ENCODE peak calls at places on chromosome 22, in four cellular contexts. One of them, this sample, is unnamed.

GRCh38 chr22:32600184-32600583 is 125.6 kb downstream of the FBXO7 start:
- DNase-seq in stimulated activated CD8-positive, alpha-beta memory T cell treated with anti-CD3 and anti-CD28 coated beads, Interleukin-4, amount 100 ng/mL, for 1 hour: no peak
- DNase-seq in pancreas: no peak
- DNase-seq in H7: no peak
- DNase-seq in this sample: no peak

GRCh38 chr22:39303358-39303757 is 16.1 kb downstream of the RPL3 start:
- DNase-seq in stimulated activated CD8-positive, alpha-beta memory T cell treated with anti-CD3 and anti-CD28 coated beads, Interleukin-4, amount 100 ng/mL, for 1 hour: no peak
- DNase-seq in pancreas: no peak
- DNase-seq in H7: no peak
- DNase-seq in this sample: no peak

GRCh38 chr22:46652930-46653331 is 32.7 kb downstream of the GRAMD4 start:
- DNase-seq in stimulated activated CD8-positive, alpha-beta memory T cell treated with anti-CD3 and anti-CD28 coated beads, Interleukin-4, amount 100 ng/mL, for 1 hour: no peak
- DNase-seq in pancreas: no peak
- DNase-seq in H7: no peak
- DNase-seq in this sample: peak; percentile 46

GRCh38 chr22:50628543-50629134 is 687 bp upstream of the ARSA start:
- DNase-seq in stimulated activated CD8-positive, alpha-beta memory T cell treated with anti-CD3 and anti-CD28 coated beads, Interleukin-4, amount 100 ng/mL, for 1 hour: no peak
- DNase-seq in pancreas: no peak
- DNase-seq in H7: no peak
- DNase-seq in this sample: no peak

GRCh38 chr22:46568102-46568809 is 30.8 kb upstream of the CELSR1 start:
- DNase-seq in stimulated activated CD8-positive, alpha-beta memory T cell treated with anti-CD3 and anti-CD28 coated beads, Interleukin-4, amount 100 ng/mL, for 1 hour: no peak
- DNase-seq in pancreas: peak; percentile 13
- DNase-seq in H7: no peak
- DNase-seq in this sample: no peak

GRCh38 chr22:24200616-24201212 is 19.4 kb downstream of the SUSD2 start:
- DNase-seq in stimulated activated CD8-positive, alpha-beta memory T cell treated with anti-CD3 and anti-CD28 coated beads, Interleukin-4, amount 100 ng/mL, for 1 hour: no peak
- DNase-seq in pancreas: no peak
- DNase-seq in H7: no peak
- DNase-seq in this sample: peak; percentile 84

GRCh38 chr22:23034621-23035556 is 35.4 kb upstream of the GNAZ start:
- DNase-seq in stimulated activated CD8-positive, alpha-beta memory T cell treated with anti-CD3 and anti-CD28 coated beads, Interleukin-4, amount 100 ng/mL, for 1 hour: no peak
- DNase-seq in pancreas: no peak
- DNase-seq in H7: no peak
- DNase-seq in this sample: no peak

GRCh38 chr22:49975543-49976389 is 15.2 kb downstream of the PIM3 start:
- DNase-seq in stimulated activated CD8-positive, alpha-beta memory T cell treated with anti-CD3 and anti-CD28 coated beads, Interleukin-4, amount 100 ng/mL, for 1 hour: no peak
- DNase-seq in pancreas: no peak
- DNase-seq in H7: peak; percentile 86
- DNase-seq in this sample: no peak

GRCh38 chr22:43038325-43038724 is 23.4 kb upstream of the PACSIN2 start:
- DNase-seq in stimulated activated CD8-positive, alpha-beta memory T cell treated with anti-CD3 and anti-CD28 coated beads, Interleukin-4, amount 100 ng/mL, for 1 hour: no peak
- DNase-seq in pancreas: no peak
- DNase-seq in H7: no peak
- DNase-seq in this sample: no peak

GRCh38 chr22:40022536-40023225 is 27.9 kb downstream of the FAM83F start:
- DNase-seq in stimulated activated CD8-positive, alpha-beta memory T cell treated with anti-CD3 and anti-CD28 coated beads, Interleukin-4, amount 100 ng/mL, for 1 hour: no peak
- DNase-seq in pancreas: no peak
- DNase-seq in H7: no peak
- DNase-seq in this sample: no peak

GRCh38 chr22:48251629-48252028 is 1489.2 kb downstream of the TBC1D22A start:
- DNase-seq in stimulated activated CD8-positive, alpha-beta memory T cell treated with anti-CD3 and anti-CD28 coated beads, Interleukin-4, amount 100 ng/mL, for 1 hour: no peak
- DNase-seq in pancreas: no peak
- DNase-seq in H7: no peak
- DNase-seq in this sample: no peak

GRCh38 chr22:49958961-49959781 is 1.4 kb upstream of the PIM3 start:
- DNase-seq in stimulated activated CD8-positive, alpha-beta memory T cell treated with anti-CD3 and anti-CD28 coated beads, Interleukin-4, amount 100 ng/mL, for 1 hour: no peak
- DNase-seq in pancreas: peak; percentile 53
- DNase-seq in H7: no peak
- DNase-seq in this sample: no peak

GRCh38 chr22:49398646-49399045 is 429.0 kb downstream of the BRD1 start:
- DNase-seq in stimulated activated CD8-positive, alpha-beta memory T cell treated with anti-CD3 and anti-CD28 coated beads, Interleukin-4, amount 100 ng/mL, for 1 hour: no peak
- DNase-seq in pancreas: no peak
- DNase-seq in H7: no peak
- DNase-seq in this sample: no peak

GRCh38 chr22:19991395-19991644 is 25.3 kb downstream of the ARVCF start:
- DNase-seq in stimulated activated CD8-positive, alpha-beta memory T cell treated with anti-CD3 and anti-CD28 coated beads, Interleukin-4, amount 100 ng/mL, for 1 hour: no peak
- DNase-seq in pancreas: no peak
- DNase-seq in H7: no peak
- DNase-seq in this sample: no peak

GRCh38 chr22:19556963-19557545 is 32.8 kb upstream of the CLDN5 start:
- DNase-seq in stimulated activated CD8-positive, alpha-beta memory T cell treated with anti-CD3 and anti-CD28 coated beads, Interleukin-4, amount 100 ng/mL, for 1 hour: no peak
- DNase-seq in pancreas: no peak
- DNase-seq in H7: no peak
- DNase-seq in this sample: no peak

GRCh38 chr22:43269325-43270040 is 73.7 kb downstream of the SCUBE1 start:
- DNase-seq in stimulated activated CD8-positive, alpha-beta memory T cell treated with anti-CD3 and anti-CD28 coated beads, Interleukin-4, amount 100 ng/mL, for 1 hour: no peak
- DNase-seq in pancreas: no peak
- DNase-seq in H7: peak; percentile 71
- DNase-seq in this sample: no peak

GRCh38 chr22:20953668-20954500 is 13.2 kb upstream of the AIFM3 start:
- DNase-seq in stimulated activated CD8-positive, alpha-beta memory T cell treated with anti-CD3 and anti-CD28 coated beads, Interleukin-4, amount 100 ng/mL, for 1 hour: no peak
- DNase-seq in pancreas: no peak
- DNase-seq in H7: no peak
- DNase-seq in this sample: peak; percentile 92

GRCh38 chr22:20456722-20457076 is 19.1 kb upstream of the SCARF2 start:
- DNase-seq in stimulated activated CD8-positive, alpha-beta memory T cell treated with anti-CD3 and anti-CD28 coated beads, Interleukin-4, amount 100 ng/mL, for 1 hour: no peak
- DNase-seq in pancreas: no peak
- DNase-seq in H7: no peak
- DNase-seq in this sample: no peak

GRCh38 chr22:42500164-42500835 is 19.3 kb downstream of the RRP7A start:
- DNase-seq in stimulated activated CD8-positive, alpha-beta memory T cell treated with anti-CD3 and anti-CD28 coated beads, Interleukin-4, amount 100 ng/mL, for 1 hour: peak; percentile 35
- DNase-seq in pancreas: peak; percentile 88
- DNase-seq in H7: peak; percentile 100
- DNase-seq in this sample: peak; percentile 75

GRCh38 chr22:27603823-27604190 is 197.7 kb downstream of the MN1 start:
- DNase-seq in stimulated activated CD8-positive, alpha-beta memory T cell treated with anti-CD3 and anti-CD28 coated beads, Interleukin-4, amount 100 ng/mL, for 1 hour: no peak
- DNase-seq in pancreas: no peak
- DNase-seq in H7: peak; percentile 75
- DNase-seq in this sample: peak; percentile 22

GRCh38 chr22:25488244-25489020 is 76.0 kb upstream of the GRK3 start:
- DNase-seq in stimulated activated CD8-positive, alpha-beta memory T cell treated with anti-CD3 and anti-CD28 coated beads, Interleukin-4, amount 100 ng/mL, for 1 hour: no peak
- DNase-seq in pancreas: peak; percentile 76
- DNase-seq in H7: no peak
- DNase-seq in this sample: peak; percentile 83

GRCh38 chr22:39078329-39078728 is 1.3 kb downstream of the APOBEC3G start:
- DNase-seq in stimulated activated CD8-positive, alpha-beta memory T cell treated with anti-CD3 and anti-CD28 coated beads, Interleukin-4, amount 100 ng/mL, for 1 hour: no peak
- DNase-seq in pancreas: no peak
- DNase-seq in H7: peak; percentile 23
- DNase-seq in this sample: no peak

GRCh38 chr22:41264408-41264941 is 21.5 kb downstream of the RANGAP1 start:
- DNase-seq in stimulated activated CD8-positive, alpha-beta memory T cell treated with anti-CD3 and anti-CD28 coated beads, Interleukin-4, amount 100 ng/mL, for 1 hour: no peak
- DNase-seq in pancreas: no peak
- DNase-seq in H7: no peak
- DNase-seq in this sample: no peak

GRCh38 chr22:39446239-39446721 is 10.5 kb upstream of the MGAT3 start:
- DNase-seq in stimulated activated CD8-positive, alpha-beta memory T cell treated with anti-CD3 and anti-CD28 coated beads, Interleukin-4, amount 100 ng/mL, for 1 hour: no peak
- DNase-seq in pancreas: no peak
- DNase-seq in H7: peak; percentile 90
- DNase-seq in this sample: no peak

GRCh38 chr22:19495562-19496323 is 16.0 kb downstream of the CDC45 start:
- DNase-seq in stimulated activated CD8-positive, alpha-beta memory T cell treated with anti-CD3 and anti-CD28 coated beads, Interleukin-4, amount 100 ng/mL, for 1 hour: no peak
- DNase-seq in pancreas: no peak
- DNase-seq in H7: no peak
- DNase-seq in this sample: peak; percentile 50

GRCh38 chr22:45061332-45061731 is 51.5 kb upstream of the PHF21B start:
- DNase-seq in stimulated activated CD8-positive, alpha-beta memory T cell treated with anti-CD3 and anti-CD28 coated beads, Interleukin-4, amount 100 ng/mL, for 1 hour: no peak
- DNase-seq in pancreas: no peak
- DNase-seq in H7: peak; percentile 78
- DNase-seq in this sample: no peak

GRCh38 chr22:27801197-27801615 is 350 bp downstream of the MN1 start:
- DNase-seq in stimulated activated CD8-positive, alpha-beta memory T cell treated with anti-CD3 and anti-CD28 coated beads, Interleukin-4, amount 100 ng/mL, for 1 hour: no peak
- DNase-seq in pancreas: peak; percentile 41
- DNase-seq in H7: peak; percentile 88
- DNase-seq in this sample: peak; percentile 67

GRCh38 chr22:49825944-49826602 is 1.6 kb downstream of the BRD1 start:
- DNase-seq in stimulated activated CD8-positive, alpha-beta memory T cell treated with anti-CD3 and anti-CD28 coated beads, Interleukin-4, amount 100 ng/mL, for 1 hour: peak; percentile 36
- DNase-seq in pancreas: no peak
- DNase-seq in H7: peak; percentile 66
- DNase-seq in this sample: peak; percentile 40

GRCh38 chr22:42625416-42625815 is 10.7 kb upstream of the POLDIP3 start:
- DNase-seq in stimulated activated CD8-positive, alpha-beta memory T cell treated with anti-CD3 and anti-CD28 coated beads, Interleukin-4, amount 100 ng/mL, for 1 hour: no peak
- DNase-seq in pancreas: no peak
- DNase-seq in H7: peak; percentile 14
- DNase-seq in this sample: no peak

GRCh38 chr22:31350410-31350863 is 4.3 kb upstream of the PATZ1 start:
- DNase-seq in stimulated activated CD8-positive, alpha-beta memory T cell treated with anti-CD3 and anti-CD28 coated beads, Interleukin-4, amount 100 ng/mL, for 1 hour: no peak
- DNase-seq in pancreas: peak; percentile 69
- DNase-seq in H7: peak; percentile 74
- DNase-seq in this sample: peak; percentile 35

GRCh38 chr22:39290724-39291161 is 28.7 kb downstream of the RPL3 start:
- DNase-seq in stimulated activated CD8-positive, alpha-beta memory T cell treated with anti-CD3 and anti-CD28 coated beads, Interleukin-4, amount 100 ng/mL, for 1 hour: no peak
- DNase-seq in pancreas: peak; percentile 91
- DNase-seq in H7: peak; percentile 80
- DNase-seq in this sample: peak; percentile 84

GRCh38 chr22:26756675-26757293 is 99.4 kb downstream of the MIAT start:
- DNase-seq in stimulated activated CD8-positive, alpha-beta memory T cell treated with anti-CD3 and anti-CD28 coated beads, Interleukin-4, amount 100 ng/mL, for 1 hour: no peak
- DNase-seq in pancreas: peak; percentile 20
- DNase-seq in H7: peak; percentile 95
- DNase-seq in this sample: peak; percentile 56

GRCh38 chr22:31474743-31475142 is 14.9 kb downstream of the EIF4ENIF1 start:
- DNase-seq in stimulated activated CD8-positive, alpha-beta memory T cell treated with anti-CD3 and anti-CD28 coated beads, Interleukin-4, amount 100 ng/mL, for 1 hour: no peak
- DNase-seq in pancreas: no peak
- DNase-seq in H7: no peak
- DNase-seq in this sample: peak; percentile 98

GRCh38 chr22:49494555-49494954 is 333.1 kb downstream of the BRD1 start:
- DNase-seq in stimulated activated CD8-positive, alpha-beta memory T cell treated with anti-CD3 and anti-CD28 coated beads, Interleukin-4, amount 100 ng/mL, for 1 hour: no peak
- DNase-seq in pancreas: no peak
- DNase-seq in H7: no peak
- DNase-seq in this sample: no peak

GRCh38 chr22:37161442-37161841 is 11.7 kb upstream of the IL2RB start:
- DNase-seq in stimulated activated CD8-positive, alpha-beta memory T cell treated with anti-CD3 and anti-CD28 coated beads, Interleukin-4, amount 100 ng/mL, for 1 hour: no peak
- DNase-seq in pancreas: no peak
- DNase-seq in H7: peak; percentile 48
- DNase-seq in this sample: no peak

GRCh38 chr22:29621761-29622526 is 18.5 kb downstream of the NF2 start:
- DNase-seq in stimulated activated CD8-positive, alpha-beta memory T cell treated with anti-CD3 and anti-CD28 coated beads, Interleukin-4, amount 100 ng/mL, for 1 hour: no peak
- DNase-seq in pancreas: no peak
- DNase-seq in H7: no peak
- DNase-seq in this sample: peak; percentile 98